ENCODE peak calls at places on chromosomes 2 and 18, in five cellular contexts. V, Q, R, Z and S are unnamed samples.

GRCh38 chr2:236662231-236663160 is 92.9 kb downstream of the ACKR3 start:
- DNase-seq in R (no peak), V (no peak), Q (no peak), Z (no peak), S (no peak)

GRCh38 chr2:70942900-70943871 is 7.5 kb downstream of the ATP6V1B1 start:
- DNase-seq in R (peak), Q (peak), V (no peak), Z (no peak), S (peak)

GRCh38 chr2:229725716-229726346 is 11.5 kb upstream of the DNER start:
- DNase-seq in V (no peak), Q (peak), R (no peak), Z (no peak), S (no peak)

GRCh38 chr2:219282375-219282774 is 3.2 kb downstream of the DNAJB2 start:
- DNase-seq in R (no peak), Q (no peak), V (no peak), Z (no peak), S (no peak)

GRCh38 chr18:59719533-59720325 is 22.5 kb upstream of the CCBE1 start:
- DNase-seq in Z (no peak), V (no peak), Q (peak), R (no peak), S (no peak)

GRCh38 chr18:60982296-60982695 is 350.9 kb upstream of the CDH20 start:
- DNase-seq in Z (no peak), Q (no peak), R (no peak), V (no peak), S (no peak)

GRCh38 chr2:84865181-84865783 is 15.6 kb downstream of the TRABD2A start:
- DNase-seq in R (no peak), V (no peak), Q (peak), Z (no peak), S (no peak)

GRCh38 chr18:75531851-75532241 is 104.3 kb upstream of the SMIM21 start:
- DNase-seq in Q (no peak), V (no peak), R (peak), Z (no peak), S (no peak)

GRCh38 chr2:238498691-238499295 is 72.1 kb downstream of the ASB1 start:
- DNase-seq in V (no peak), Z (peak), R (peak), Q (no peak), S (no peak)

GRCh38 chr2:66851449-66851872 is 416.5 kb downstream of the MEIS1 start:
- DNase-seq in V (peak), R (no peak), Q (peak), Z (no peak), S (no peak)

GRCh38 chr2:37676274-37676673 is 4.8 kb upstream of the CDC42EP3 start:
- DNase-seq in R (no peak), Z (no peak), V (no peak), Q (peak), S (no peak)

GRCh38 chr18:21242141-21243040 is at the start of gene GREB1L:
- DNase-seq in V (peak), Z (peak), Q (no peak), R (peak), S (peak)

GRCh38 chr2:121454549-121455090 is 76.1 kb upstream of the RNU4ATAC start:
- DNase-seq in V (no peak), R (no peak), Z (no peak), Q (no peak), S (no peak)

GRCh38 chr2:237321746-237322145 is 92.2 kb downstream of the COL6A3 start:
- DNase-seq in R (no peak), Z (no peak), Q (no peak), V (no peak), S (no peak)

GRCh38 chr2:205197468-205198129 is 484.7 kb upstream of the NRP2 start:
- DNase-seq in Z (no peak), R (no peak), Q (no peak), V (no peak), S (no peak)

GRCh38 chr2:60794271-60794863 is 38.3 kb downstream of the PAPOLG start:
- DNase-seq in R (no peak), V (no peak), Z (no peak), Q (peak), S (no peak)

GRCh38 chr18:31244737-31245432 is 73.1 kb upstream of the DSG1 start:
- DNase-seq in V (no peak), R (no peak), Q (no peak), Z (no peak), S (no peak)

GRCh38 chr2:82320296-82320695 is 2015.7 kb upstream of the LRRTM1 start:
- DNase-seq in Q (no peak), R (no peak), Z (no peak), V (no peak), S (no peak)

GRCh38 chr2:215931256-215931903 is 82.0 kb downstream of the MREG start:
- DNase-seq in V (peak), Q (peak), Z (peak), R (no peak), S (no peak)

GRCh38 chr18:44816028-44816427 is 135.3 kb downstream of the SETBP1 start:
- DNase-seq in R (no peak), Q (no peak), Z (no peak), V (no peak), S (no peak)

GRCh38 chr18:37421349-37422080 is 144.1 kb downstream of the CELF4 start:
- DNase-seq in Q (no peak), V (no peak), Z (no peak), R (no peak), S (no peak)

GRCh38 chr18:34457761-34458160 is 233.0 kb upstream of the NOL4 start:
- DNase-seq in Q (no peak), V (no peak), Z (no peak), R (no peak), S (no peak)

GRCh38 chr2:37648316-37649011 is 23.0 kb downstream of the CDC42EP3 start:
- DNase-seq in V (peak), R (peak), Q (no peak), Z (no peak), S (peak)

GRCh38 chr18:811192-812122 is 585 bp downstream of the YES1 start:
- DNase-seq in R (peak), Q (peak), Z (peak), V (peak), S (no peak)

GRCh38 chr18:76353500-76353899 is 141.5 kb downstream of the ZNF516 start:
- DNase-seq in V (no peak), Q (no peak), R (no peak), Z (no peak), S (no peak)

GRCh38 chr2:84556190-84556589 is 39.9 kb downstream of the DNAH6 start:
- DNase-seq in Z (no peak), Q (no peak), R (no peak), V (no peak), S (no peak)

GRCh38 chr2:147442766-147443165 is 402.1 kb upstream of the ACVR2A start:
- DNase-seq in R (no peak), Z (no peak), V (no peak), Q (no peak), S (no peak)

GRCh38 chr2:238561230-238561629 is 134.5 kb downstream of the ASB1 start:
- DNase-seq in Q (no peak), V (no peak), R (no peak), Z (no peak), S (no peak)

GRCh38 chr2:231615058-231615671 is 22.5 kb downstream of the TEX44 start:
- DNase-seq in Z (peak), V (no peak), R (peak), Q (no peak), S (peak)

GRCh38 chr2:19801367-19802087 is 100.3 kb downstream of the TTC32 start:
- DNase-seq in V (peak), Z (peak), R (peak), Q (peak), S (no peak)

GRCh38 chr18:25313274-25313673 is 38.7 kb downstream of the ZNF521 start:
- DNase-seq in R (no peak), V (no peak), Q (no peak), Z (no peak), S (no peak)

GRCh38 chr18:12088731-12089375 is 4.8 kb upstream of the ANKRD62 start:
- DNase-seq in V (peak), Q (no peak), Z (no peak), R (peak), S (no peak)

GRCh38 chr2:40286721-40287120 is 165.2 kb downstream of the SLC8A1 start:
- DNase-seq in Q (no peak), R (no peak), Z (no peak), V (no peak), S (no peak)

GRCh38 chr2:40283111-40283909 is 168.6 kb downstream of the SLC8A1 start:
- DNase-seq in Q (peak), V (no peak), R (no peak), Z (no peak), S (no peak)

GRCh38 chr2:40285391-40285790 is 166.5 kb downstream of the SLC8A1 start:
- DNase-seq in R (no peak), Z (no peak), V (no peak), Q (no peak), S (no peak)

GRCh38 chr2:40282428-40282827 is 169.5 kb downstream of the SLC8A1 start:
- DNase-seq in V (no peak), R (no peak), Q (peak), Z (no peak), S (no peak)

GRCh38 chr2:40284797-40285196 is 167.1 kb downstream of the SLC8A1 start:
- DNase-seq in R (no peak), Z (no peak), Q (peak), V (no peak), S (no peak)
- TF ChIP-seq CTCF in R (no peak), Z (no peak), Q (no peak), V (no peak), S (no peak)

DNA sequence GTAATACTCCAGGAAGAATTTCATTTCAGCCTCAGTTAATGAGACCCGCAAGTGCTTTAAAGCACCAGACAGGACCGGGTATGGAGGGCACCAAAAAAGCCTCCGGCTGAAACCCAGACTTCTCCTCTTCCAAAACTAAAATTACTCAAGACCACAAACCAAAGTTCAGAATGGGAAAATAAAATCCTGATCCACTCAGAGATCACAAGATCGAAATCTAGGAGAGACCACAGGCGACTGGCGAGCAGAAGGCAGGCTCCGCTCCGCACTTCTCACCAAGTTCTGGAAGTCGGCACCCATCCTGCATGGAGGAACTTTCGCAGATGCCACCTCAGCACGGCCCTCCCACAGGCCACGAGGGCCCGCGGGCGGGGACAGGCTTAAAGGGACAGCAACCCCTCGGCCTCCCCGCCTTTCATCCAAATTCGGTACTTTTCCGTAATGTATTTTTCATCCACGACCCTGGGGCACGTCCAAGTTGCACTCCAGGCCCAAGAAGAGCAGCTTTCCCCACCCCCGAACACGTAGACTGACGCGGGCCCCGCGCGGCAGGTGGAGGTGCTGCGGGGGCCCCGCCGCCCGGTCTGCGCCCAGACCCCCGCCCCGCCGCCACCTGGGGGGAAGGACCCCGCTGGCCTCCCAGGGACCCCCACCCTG is 43.7 kb downstream of the HDLBP start:
- DNase-seq in V (peak), R (peak), Z (peak), Q (peak), S (peak)
- TF ChIP-seq POLR2A in V (peak), R (no peak), Z (no peak), Q (peak), S (peak)

DNA sequence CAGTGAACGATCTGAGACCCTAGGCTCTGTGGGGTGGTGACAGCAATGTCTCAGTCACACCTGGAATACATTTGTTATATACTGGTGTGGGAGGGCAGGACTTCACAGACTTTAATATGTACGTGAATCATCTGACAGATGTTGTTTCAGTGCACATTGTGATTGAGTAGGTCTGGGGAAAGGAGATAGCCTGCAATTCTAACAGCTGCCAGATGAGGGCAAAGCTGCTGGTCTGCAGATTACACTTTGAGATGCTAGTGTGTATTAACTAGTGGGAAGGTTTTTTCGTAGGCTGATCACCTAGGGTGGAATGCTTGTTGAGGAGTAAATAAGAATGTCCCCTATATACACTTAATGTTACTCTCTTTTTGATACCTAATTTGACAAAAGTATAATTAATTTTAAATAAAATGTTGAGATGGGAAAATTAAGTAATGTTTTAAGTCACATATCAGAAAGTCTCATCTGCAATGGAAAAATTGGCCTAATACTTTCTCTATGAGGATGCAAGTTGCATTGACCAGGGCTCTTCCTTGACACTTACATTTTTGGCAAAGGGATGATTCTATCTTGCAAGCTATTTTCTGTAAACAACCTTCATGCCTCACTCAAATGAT is 496.9 kb upstream of the HNMT start:
- DNase-seq in V (peak), R (no peak), Z (no peak), Q (no peak), S (no peak)
- TF ChIP-seq CTCF in V (peak), R (no peak), Z (no peak), Q (no peak), S (peak)

GRCh38 chr18:57480724-57481123 is 45.5 kb downstream of the ONECUT2 start:
- DNase-seq in V (no peak), R (no peak), Z (no peak), Q (no peak), S (no peak)
- TF ChIP-seq POLR2A in V (no peak), R (no peak), Z (no peak), Q (no peak), S (no peak)

GRCh38 chr2:25685741-25686140 is 12.4 kb upstream of the DTNB start:
- DNase-seq in V (no peak), Z (no peak), Q (no peak), R (no peak), S (no peak)
- TF ChIP-seq CTCF in V (no peak), Z (no peak), Q (no peak), R (no peak), S (no peak)